ENCODE peak calls at places on chromosomes 6 and 20, in seven cellular contexts. L, R, T, I, Q, A and U are unnamed samples.

GRCh38 chr6:10720229-10720959 is 2.5 kb upstream of the TMEM14C start:
- DNase-seq in L (peak; percentile 48), R (no peak), T (peak; percentile 60), I (no peak), Q (peak; percentile 48), A (peak; percentile 34), U (no peak)

GRCh38 chr6:8499540-8499939 is 64.2 kb upstream of the SLC35B3 start:
- DNase-seq in L (no peak), R (no peak), T (no peak), I (peak; percentile 5), Q (no peak), A (no peak), U (peak; percentile 34)

GRCh38 chr6:119172813-119173212 is 94.3 kb upstream of the FAM184A start:
- DNase-seq in L (no peak), R (no peak), T (no peak), I (no peak), Q (no peak), A (no peak), U (no peak)

GRCh38 chr20:40717343-40717865 is 28.4 kb upstream of the MAFB start:
- DNase-seq in L (no peak), R (no peak), T (no peak), I (no peak), Q (no peak), A (no peak), U (no peak)

GRCh38 chr6:132804251-132804650 is 5.8 kb upstream of the SLC18B1 start:
- DNase-seq in L (no peak), R (no peak), T (no peak), I (no peak), Q (no peak), A (no peak), U (no peak)

GRCh38 chr6:139349464-139350020 is 24.9 kb downstream of the CITED2 start:
- DNase-seq in L (no peak), R (peak; percentile 23), T (no peak), I (no peak), Q (no peak), A (no peak), U (no peak)

GRCh38 chr20:62427172-62428007 is at the start of gene RBBP8NL:
- DNase-seq in L (no peak), R (peak; percentile 78), T (no peak), I (no peak), Q (no peak), A (no peak), U (no peak)

GRCh38 chr6:32933661-32934085 is 7.2 kb downstream of the HLA-DMB start:
- DNase-seq in L (peak; percentile 80), R (peak; percentile 84), T (peak; percentile 90), I (peak; percentile 76), Q (peak; percentile 87), A (peak; percentile 48), U (peak; percentile 80)

GRCh38 chr20:44021900-44022299 is 107.2 kb downstream of the TOX2 start:
- DNase-seq in L (no peak), R (no peak), T (no peak), I (no peak), Q (no peak), A (no peak), U (no peak)

GRCh38 chr6:3607599-3607998 is 143.9 kb downstream of the PXDC1 start:
- DNase-seq in L (no peak), R (no peak), T (no peak), I (no peak), Q (no peak), A (no peak), U (no peak)

GRCh38 chr20:36717657-36718056 is 28.2 kb downstream of the NDRG3 start:
- DNase-seq in L (no peak), R (no peak), T (peak; percentile 43), I (no peak), Q (peak; percentile 38), A (no peak), U (peak; percentile 50)

GRCh38 chr6:134676307-134677281 is 273.3 kb downstream of the ALDH8A1 start:
- DNase-seq in L (no peak), R (no peak), T (no peak), I (no peak), Q (no peak), A (no peak), U (no peak)

GRCh38 chr6:26447257-26447656 is 7.0 kb downstream of the BTN3A3 start:
- DNase-seq in L (no peak), R (no peak), T (no peak), I (no peak), Q (no peak), A (no peak), U (no peak)

GRCh38 chr6:168526841-168527281 is 85.9 kb downstream of the SMOC2 start:
- DNase-seq in L (no peak), R (no peak), T (no peak), I (no peak), Q (peak; percentile 60), A (no peak), U (no peak)

GRCh38 chr20:48398506-48399449 is 429.0 kb downstream of the PREX1 start:
- DNase-seq in L (no peak), R (no peak), T (no peak), I (no peak), Q (no peak), A (no peak), U (peak; percentile 73)

GRCh38 chr6:105135907-105136432 is 43.8 kb downstream of the POPDC3 start:
- DNase-seq in L (no peak), R (no peak), T (no peak), I (no peak), Q (no peak), A (peak; percentile 35), U (no peak)

GRCh38 chr20:40471261-40471629 is 217.8 kb downstream of the MAFB start:
- DNase-seq in L (no peak), R (peak; percentile 51), T (no peak), I (no peak), Q (peak; percentile 17), A (no peak), U (peak; percentile 64)

GRCh38 chr6:73631849-73632248 is 21.9 kb downstream of the SLC17A5 start:
- DNase-seq in L (no peak), R (no peak), T (no peak), I (no peak), Q (no peak), A (no peak), U (no peak)

GRCh38 chr20:60453847-60454246 is 495.6 kb downstream of the CDH26 start:
- DNase-seq in L (no peak), R (peak; percentile 60), T (no peak), I (no peak), Q (no peak), A (no peak), U (peak; percentile 48)

GRCh38 chr6:109235639-109236038 is 140.3 kb downstream of the CEP57L1 start:
- DNase-seq in L (no peak), R (no peak), T (no peak), I (no peak), Q (no peak), A (no peak), U (no peak)

GRCh38 chr6:138290563-138290962 is 72.3 kb upstream of the PBOV1 start:
- DNase-seq in L (no peak), R (no peak), T (no peak), I (no peak), Q (no peak), A (no peak), U (no peak)

GRCh38 chr6:90294614-90294988 is 2.0 kb downstream of the BACH2 start:
- DNase-seq in L (peak; percentile 60), R (no peak), T (peak; percentile 63), I (no peak), Q (no peak), A (no peak), U (peak; percentile 63)

GRCh38 chr20:34525342-34525708 is 9.1 kb downstream of the DYNLRB1 start:
- DNase-seq in L (no peak), R (no peak), T (no peak), I (no peak), Q (no peak), A (no peak), U (no peak)

GRCh38 chr20:36469973-36470372 is 71.3 kb upstream of the MYL9 start:
- DNase-seq in L (no peak), R (no peak), T (no peak), I (no peak), Q (no peak), A (no peak), U (no peak)

GRCh38 chr6:42783876-42784738 is 2.3 kb downstream of the BICRAL start:
- DNase-seq in L (no peak), R (no peak), T (no peak), I (no peak), Q (no peak), A (no peak), U (no peak)

GRCh38 chr6:162712694-162713093 is 14.9 kb downstream of the PRKN start:
- DNase-seq in L (no peak), R (no peak), T (no peak), I (no peak), Q (no peak), A (no peak), U (no peak)

GRCh38 chr6:154621611-154622010 is 111.1 kb upstream of the CNKSR3 start:
- DNase-seq in L (no peak), R (no peak), T (no peak), I (no peak), Q (no peak), A (no peak), U (no peak)

GRCh38 chr20:1533059-1533458 is 24.4 kb downstream of the SIRPD start:
- DNase-seq in L (no peak), R (peak; percentile 19), T (peak; percentile 22), I (no peak), Q (no peak), A (no peak), U (peak; percentile 36)

GRCh38 chr6:116398366-116399005 is 27.7 kb downstream of the DSE start:
- DNase-seq in L (no peak), R (no peak), T (no peak), I (no peak), Q (no peak), A (no peak), U (no peak)

GRCh38 chr20:34316191-34316814 is 13.1 kb upstream of the AHCY start:
- DNase-seq in L (no peak), R (no peak), T (no peak), I (no peak), Q (no peak), A (no peak), U (no peak)

GRCh38 chr6:55260181-55260580 is 67.1 kb upstream of the GFRAL start:
- DNase-seq in L (no peak), R (no peak), T (no peak), I (no peak), Q (no peak), A (no peak), U (no peak)

GRCh38 chr6:29926795-29927427 is 15.4 kb upstream of the HLA-A start:
- DNase-seq in L (peak; percentile 84), R (peak; percentile 66), T (peak; percentile 90), I (no peak), Q (peak; percentile 46), A (peak; percentile 77), U (peak; percentile 16)

GRCh38 chr20:63539441-63540370 is 2.5 kb upstream of the PTK6 start:
- DNase-seq in L (no peak), R (no peak), T (no peak), I (no peak), Q (no peak), A (no peak), U (no peak)